ENCODE peak calls at places on chromosomes 12 and 14, in nine cellular contexts. A, U, L, P, Q, T, I, O and B are unnamed samples.

GRCh38 chr12:7716391-7716790 is 5.2 kb downstream of the DPPA3 start:
- DNase-seq in A (peak; percentile 40), P (no peak), O (no peak), Q (peak; percentile 33), L (no peak), U (no peak), T (no peak), I (peak; percentile 20), B (no peak)

GRCh38 chr12:114703060-114703493 is 19.1 kb upstream of the TBX3 start:
- DNase-seq in L (no peak), I (no peak), A (no peak), P (no peak), T (no peak), Q (no peak), U (no peak), O (no peak), B (no peak)

GRCh38 chr12:124970647-124971402 is 18.1 kb downstream of the DHX37 start:
- DNase-seq in T (no peak), O (no peak), P (no peak), I (no peak), U (no peak), Q (no peak), A (no peak), L (no peak), B (no peak)

GRCh38 chr12:32198555-32198954 is 91.9 kb downstream of the BICD1 start:
- DNase-seq in A (no peak), I (peak; percentile 8), O (no peak), L (no peak), Q (no peak), T (no peak), U (no peak), P (no peak), B (no peak)

GRCh38 chr14:92729632-92730358 is 18.6 kb downstream of the LGMN start:
- DNase-seq in Q (peak; percentile 60), A (no peak), U (no peak), L (no peak), T (peak; percentile 47), P (peak; percentile 28), I (peak; percentile 59), O (no peak), B (no peak)

GRCh38 chr14:92985521-92985920 is 62.6 kb downstream of the CHGA start:
- DNase-seq in A (no peak), Q (no peak), O (no peak), L (no peak), U (no peak), P (peak; percentile 45), T (no peak), I (no peak), B (no peak)

GRCh38 chr14:33655421-33655820 is 295.5 kb downstream of the EGLN3 start:
- DNase-seq in A (no peak), U (no peak), L (no peak), O (no peak), Q (no peak), T (no peak), P (no peak), I (no peak), B (no peak)

GRCh38 chr12:32158525-32158924 is 51.9 kb downstream of the BICD1 start:
- DNase-seq in I (no peak), Q (no peak), O (no peak), P (no peak), A (no peak), T (no peak), L (no peak), U (no peak), B (no peak)

GRCh38 chr12:51942501-51943000 is 8.9 kb upstream of the ACVR1B start:
- DNase-seq in O (no peak), Q (no peak), A (no peak), T (no peak), U (no peak), L (no peak), I (no peak), P (no peak), B (no peak)

GRCh38 chr14:20469890-20470858 is 968 bp downstream of the PNP start:
- DNase-seq in U (peak; percentile 16), I (peak; percentile 74), O (no peak), A (peak; percentile 68), T (peak; percentile 49), L (peak; percentile 39), Q (peak; percentile 30), P (no peak), B (no peak)

GRCh38 chr12:47082963-47083621 is 3.3 kb upstream of the AMIGO2 start:
- DNase-seq in L (no peak), A (peak; percentile 82), T (no peak), O (no peak), Q (no peak), P (no peak), I (peak; percentile 81), U (no peak), B (no peak)

GRCh38 chr14:65720171-65720570 is 307.6 kb downstream of the FUT8 start:
- DNase-seq in Q (no peak), P (no peak), U (no peak), T (no peak), O (no peak), A (no peak), I (no peak), L (no peak), B (no peak)

GRCh38 chr14:22926316-22926715 is 2.9 kb downstream of the PRMT5 start:
- DNase-seq in T (no peak), Q (no peak), A (peak; percentile 46), I (no peak), O (no peak), P (no peak), L (no peak), U (no peak), B (peak; percentile 80)